ENCODE peak calls at places on chromosomes 13 and 19, in nine cellular contexts. D is stimulated activated CD4-positive, alpha-beta T cell treated with anti-CD3 and anti-CD28 coated beads, Interleukin-1b, Interleukin-23, amount 100 ng/mL, for 24 hours; E is activated T-cell treated with anti-CD3 and anti-CD28 coated beads for 1 hour; H is SK-N-DZ; Z is LHCN-M2; Q is hippocampal formation; T is ELR; G is mesendoderm; L is CD4-positive, alpha-beta T cell. P is an unnamed sample.

GRCh38 chr19:54434862-54435174 is 14.2 kb upstream of the LENG8 start:
- DNase-seq in D (no peak), E (no peak), H (no peak), Z (no peak), Q (no peak), T (no peak), G (no peak), L (no peak), P (no peak)

GRCh38 chr13:112776354-112776753 is 86.5 kb downstream of the ATP11A start:
- DNase-seq in D (no peak), E (no peak), H (no peak), Z (no peak), Q (no peak), T (no peak), G (no peak), L (no peak), P (no peak)

GRCh38 chr13:41452462-41452861 is 4.9 kb upstream of the RGCC start:
- DNase-seq in D (no peak), E (no peak), H (no peak), Z (peak; percentile 49), Q (no peak), T (peak; percentile 53), G (no peak), L (no peak), P (no peak)

GRCh38 chr13:114141261-114141996 is 9.0 kb upstream of the RASA3 start:
- DNase-seq in D (no peak), E (no peak), H (no peak), Z (no peak), Q (no peak), T (no peak), G (no peak), L (no peak), P (no peak)

GRCh38 chr19:5983367-5983955 is 5.5 kb upstream of the RANBP3 start:
- DNase-seq in D (no peak), E (no peak), H (no peak), Z (no peak), Q (no peak), T (no peak), G (no peak), L (no peak), P (no peak)

GRCh38 chr19:46159893-46160775 is 12.1 kb downstream of the IGFL2 start:
- DNase-seq in D (no peak), E (no peak), H (no peak), Z (no peak), Q (no peak), T (no peak), G (no peak), L (no peak), P (no peak)

GRCh38 chr19:33950141-33950805 is 153.6 kb downstream of the KCTD15 start:
- DNase-seq in D (no peak), E (no peak), H (no peak), Z (no peak), Q (no peak), T (no peak), G (no peak), L (no peak), P (no peak)

GRCh38 chr13:97429681-97430081 is 4.3 kb upstream of the RAP2A start:
- DNase-seq in D (no peak), E (no peak), H (no peak), Z (peak; percentile 53), Q (peak; percentile 27), T (peak; percentile 49), G (no peak), L (no peak), P (no peak)

GRCh38 chr19:42132030-42132628 is at the start of gene POU2F2:
- DNase-seq in D (peak; percentile 87), E (peak; percentile 84), H (no peak), Z (no peak), Q (peak; percentile 38), T (peak; percentile 69), G (peak; percentile 37), L (peak; percentile 87), P (peak; percentile 68)

GRCh38 chr13:28181413-28181812 is 43.1 kb downstream of the PAN3 start:
- DNase-seq in D (no peak), E (no peak), H (no peak), Z (peak; percentile 47), Q (no peak), T (peak; percentile 96), G (peak; percentile 43), L (no peak), P (no peak)

GRCh38 chr19:41945135-41945766 is 13.9 kb downstream of the RABAC1 start:
- DNase-seq in D (peak; percentile 85), E (peak; percentile 69), H (no peak), Z (no peak), Q (no peak), T (no peak), G (no peak), L (peak; percentile 85), P (peak; percentile 74)

GRCh38 chr13:39765801-39766463 is 110.5 kb downstream of the COG6 start:
- DNase-seq in D (no peak), E (no peak), H (peak; percentile 15), Z (peak; percentile 57), Q (peak; percentile 64), T (peak; percentile 35), G (peak; percentile 48), L (no peak), P (no peak)

GRCh38 chr19:55210120-55210493 is 806 bp upstream of the PTPRH start:
- DNase-seq in D (no peak), E (no peak), H (no peak), Z (peak; percentile 87), Q (no peak), T (peak; percentile 98), G (no peak), L (no peak), P (no peak)

GRCh38 chr19:2848625-2849024 is 7.3 kb downstream of the ZNF555 start:
- DNase-seq in D (no peak), E (no peak), H (no peak), Z (peak; percentile 96), Q (no peak), T (no peak), G (no peak), L (no peak), P (no peak)